ENCODE peak calls at places on chromosomes 7 and 10, in ten cellular contexts. J is psoas muscle; V is Panc1; C is cardiac muscle cell; Q is CD4-positive, CD25-positive, alpha-beta regulatory T cell; P is HepG2; Z is DND-41; R is thoracic aorta; T is CD4-positive, alpha-beta memory T cell; Y is body of pancreas. B is an unnamed sample.

GRCh38 chr10:110647136-110647430 is 2.9 kb downstream of the RBM20 start:
- DNase-seq in T (no peak), C (no peak), R (no peak), V (no peak), Q (no peak), Y (no peak), P (no peak), Z (no peak), J (no peak), B (no peak)

GRCh38 chr7:786472-787255 is 45.6 kb upstream of the SUN1 start:
- DNase-seq in Z (peak; percentile 64), Q (peak; percentile 58), Y (peak; percentile 75), P (peak; percentile 39), V (peak; percentile 39), R (no peak), C (peak; percentile 67), J (peak; percentile 87), T (peak; percentile 60), B (peak; percentile 77)

GRCh38 chr7:128202287-128202957 is 38.7 kb upstream of the LEP start:
- DNase-seq in J (no peak), Q (no peak), Y (no peak), Z (no peak), C (no peak), T (no peak), P (no peak), V (no peak), R (no peak), B (no peak)

GRCh38 chr10:72175166-72175565 is 40.6 kb upstream of the ANAPC16 start:
- DNase-seq in V (no peak), C (peak; percentile 30), Q (no peak), R (no peak), Z (no peak), P (no peak), Y (no peak), T (no peak), J (no peak), B (no peak)

GRCh38 chr7:41912851-41913580 is 210.1 kb upstream of the INHBA start:
- DNase-seq in J (no peak), P (no peak), T (no peak), V (no peak), C (no peak), R (no peak), Y (no peak), Q (no peak), Z (no peak), B (no peak)

GRCh38 chr7:130481898-130482297 is 10.0 kb upstream of the MEST start:
- DNase-seq in Z (no peak), V (no peak), J (no peak), Y (no peak), T (no peak), C (peak; percentile 85), P (no peak), R (no peak), Q (no peak), B (no peak)

GRCh38 chr7:79965946-79966345 is 168.7 kb upstream of the GNAI1 start:
- DNase-seq in C (no peak), T (no peak), Q (no peak), R (no peak), V (no peak), J (no peak), Z (no peak), P (no peak), Y (no peak), B (no peak)

GRCh38 chr10:5534880-5535856 is 10.4 kb downstream of the CALML3 start:
- DNase-seq in V (no peak), Y (peak; percentile 5), Q (no peak), Z (no peak), C (peak; percentile 92), P (peak; percentile 73), R (no peak), J (peak; percentile 44), T (no peak), B (no peak)

GRCh38 chr10:21297525-21298383 is 227.7 kb downstream of the SKIDA1 start:
- DNase-seq in V (no peak), Z (no peak), P (no peak), Q (no peak), C (peak; percentile 35), Y (no peak), J (no peak), T (no peak), R (no peak), B (no peak)

GRCh38 chr10:79328737-79329504 is 18.3 kb upstream of the PPIF start:
- DNase-seq in T (no peak), J (no peak), C (no peak), Z (no peak), Q (no peak), V (no peak), P (no peak), Y (no peak), R (no peak), B (no peak)

GRCh38 chr7:134276951-134277350 is 39.8 kb downstream of the SLC35B4 start:
- DNase-seq in R (no peak), Q (no peak), T (no peak), P (no peak), Z (no peak), Y (no peak), J (no peak), C (peak; percentile 4), V (no peak), B (no peak)

GRCh38 chr10:110843031-110843430 is 28.7 kb upstream of the PDCD4 start:
- DNase-seq in Z (no peak), R (no peak), P (no peak), V (no peak), J (no peak), C (no peak), Q (peak; percentile 72), Y (no peak), T (peak; percentile 78), B (peak; percentile 53)

DNA sequence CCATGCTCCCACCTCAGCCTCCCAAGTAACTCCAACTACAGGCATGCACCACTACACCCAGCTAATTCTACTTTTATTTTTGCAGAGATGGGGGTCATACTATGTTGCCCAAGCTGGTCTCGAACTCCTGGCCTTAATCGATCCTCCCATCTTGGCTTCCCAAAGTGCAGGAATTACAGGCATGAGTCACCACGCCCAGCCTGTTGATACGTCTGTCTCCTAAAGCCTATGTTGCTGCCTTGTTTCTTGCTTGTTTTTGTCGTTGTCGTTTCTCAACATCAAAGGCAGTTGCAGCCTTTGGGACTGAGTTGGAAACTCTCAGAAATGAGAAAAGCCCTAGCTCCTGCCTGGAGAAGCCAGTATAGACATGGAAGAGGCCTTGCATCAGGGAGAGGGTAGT is 49.9 kb downstream of the SORBS1 start:
- DNase-seq in Z (no peak), R (no peak), C (no peak), T (no peak), P (no peak), Q (no peak), V (no peak), J (no peak), Y (no peak), B (no peak)
- H3K4me1 ChIP-seq in Z (no peaks in the 10 kb centered on the region), R (peaks cover 85% of the 10 kb centered on the region), C (peaks cover 13% of the 10 kb centered on the region), T (no peaks in the 10 kb centered on the region), P (peaks cover 90% of the 10 kb centered on the region), Q (no peaks in the 10 kb centered on the region), V (peaks cover 59% of the 10 kb centered on the region), J (peaks cover 57% of the 10 kb centered on the region), Y (peaks cover 63% of the 10 kb centered on the region), B (no peaks in the 10 kb centered on the region)

GRCh38 chr10:23194471-23194965 is 2.4 kb downstream of the PTF1A start:
- DNase-seq in Y (no peak), Q (no peak), Z (no peak), T (no peak), P (no peak), R (no peak), C (no peak), V (no peak), J (no peak), B (no peak)

GRCh38 chr10:23196201-23196600 is 4.1 kb downstream of the PTF1A start:
- DNase-seq in J (no peak), C (no peak), Q (no peak), P (no peak), R (no peak), Z (no peak), T (no peak), Y (no peak), V (no peak), B (no peak)

GRCh38 chr10:23195846-23196200 is 3.7 kb downstream of the PTF1A start:
- DNase-seq in C (no peak), R (no peak), T (no peak), V (no peak), P (no peak), J (no peak), Q (no peak), Z (no peak), Y (no peak), B (no peak)

GRCh38 chr10:23193435-23194074 is 1.4 kb downstream of the PTF1A start:
- DNase-seq in P (no peak), J (no peak), Q (no peak), R (no peak), C (no peak), Z (no peak), Y (no peak), V (no peak), T (no peak), B (no peak)

DNA sequence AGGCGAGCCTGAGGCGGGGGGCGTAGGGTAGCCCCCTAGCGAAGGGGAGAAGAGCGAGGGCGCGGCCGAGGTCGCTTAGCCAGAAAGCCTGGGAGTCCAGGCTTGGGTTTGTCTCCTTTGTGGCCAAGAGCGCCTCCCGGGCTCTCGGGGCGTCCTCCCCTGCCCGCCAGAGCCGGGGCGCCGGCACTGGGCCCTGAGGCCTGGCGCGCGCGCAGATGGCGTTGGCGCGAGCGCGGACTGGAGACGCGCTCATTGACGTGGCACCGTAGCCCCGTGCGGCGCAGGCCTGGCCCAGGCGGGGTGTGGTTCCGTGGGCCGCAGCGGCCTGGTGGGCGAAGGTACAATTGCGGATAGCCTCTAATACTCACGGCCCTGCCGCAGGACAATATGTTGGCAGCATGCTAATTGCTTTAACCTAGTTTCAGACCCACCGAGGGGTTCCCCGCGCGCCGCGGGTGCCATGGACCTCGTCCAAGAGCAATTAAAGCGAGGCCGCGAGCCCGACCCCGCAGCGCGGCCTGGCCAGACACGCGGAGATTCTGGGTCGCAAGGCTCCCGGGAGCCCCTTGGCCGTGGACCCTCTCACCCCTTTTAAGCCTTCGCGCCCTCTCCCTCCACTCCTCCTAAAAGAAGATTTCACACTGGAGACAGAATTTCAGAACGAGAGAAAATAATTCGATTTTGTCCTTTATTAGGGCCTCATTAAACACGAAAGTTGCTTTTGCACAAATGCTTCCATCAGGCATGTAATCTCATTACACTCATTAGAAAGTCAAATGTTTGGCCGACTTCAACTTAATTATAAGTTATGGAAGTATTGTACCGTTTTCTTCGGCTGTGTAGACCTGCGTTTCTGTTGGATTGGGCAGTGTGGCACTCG is 3.1 kb downstream of the PTF1A start:
- DNase-seq in T (no peak), V (no peak), P (no peak), R (no peak), Z (no peak), J (no peak), Y (peak; percentile 67), Q (no peak), C (no peak), B (no peak)
- H3K27me3 ChIP-seq in T (peaks cover 8% of the 10 kb centered on the region), V (no peaks in the 10 kb centered on the region), P (peaks cover 74% of the 10 kb centered on the region), R (peaks cover 8% of the 10 kb centered on the region), Z (no peaks in the 10 kb centered on the region), J (peaks cover 25% of the 10 kb centered on the region), Y (no peaks in the 10 kb centered on the region), Q (peaks cover 24% of the 10 kb centered on the region), C (peaks cover 100% of the 10 kb centered on the region), B (peaks cover 27% of the 10 kb centered on the region)

GRCh38 chr10:30736685-30737232 is 107.2 kb upstream of the LYZL2 start:
- DNase-seq in C (peak; percentile 98), Y (no peak), J (peak; percentile 74), T (no peak), Z (no peak), P (no peak), Q (peak; percentile 64), R (peak; percentile 43), V (peak; percentile 39), B (no peak)
- H3K27ac ChIP-seq in C (no peak overlapping the region), Y (no peak overlapping the region), J (no peak overlapping the region), T (no peak overlapping the region), Z (no peak overlapping the region), P (no peak overlapping the region), Q (no peak overlapping the region), R (peak overlapping the region; percentile 55), V (no peak overlapping the region), B (no peak overlapping the region)

GRCh38 chr7:44995555-44996493 is 4.2 kb upstream of the CCM2 start:
- DNase-seq in Q (peak; percentile 81), Y (no peak), R (no peak), J (no peak), C (no peak), P (no peak), V (no peak), Z (no peak), T (peak; percentile 73), B (no peak)
- H3K4me1 ChIP-seq in Q (peaks cover 52% of the 10 kb centered on the region), Y (peaks cover 8% of the 10 kb centered on the region), R (peaks cover 1% of the 10 kb centered on the region), J (no peaks in the 10 kb centered on the region), C (peaks cover 5% of the 10 kb centered on the region), P (peaks cover 21% of the 10 kb centered on the region), V (no peaks in the 10 kb centered on the region), Z (peaks cover 26% of the 10 kb centered on the region), T (peaks cover 43% of the 10 kb centered on the region), B (peaks cover 39% of the 10 kb centered on the region)

B was measured in CD8-positive, alpha-beta memory T cell.